ENCODE peak calls at places on chromosomes 16 and 17, in six cellular contexts. A is neural crest cell; U is nucleus accumbens; J is activated T-cell treated with anti-CD3 and anti-CD28 coated beads for 24 hours; M is astrocyte of the spinal cord; Z is activated naive CD8-positive, alpha-beta T cell treated with anti-CD3 and anti-CD28 coated beads for 36 hours. K is an unnamed sample.

GRCh38 chr16:138049-138417 is 440 bp downstream of the NPRL3 start:
- DNase-seq in A (peak), U (no peak), J (peak), M (no peak), Z (peak), K (peak)

GRCh38 chr16:50093607-50094570 is 28.1 kb downstream of the HEATR3 start:
- DNase-seq in A (no peak), U (peak), J (no peak), M (peak), Z (no peak), K (peak)

GRCh38 chr17:39800540-39800939 is 62.8 kb downstream of the GRB7 start:
- DNase-seq in A (no peak), U (no peak), J (peak), M (no peak), Z (peak), K (no peak)

GRCh38 chr17:37096071-37096470 is 147.3 kb downstream of the AATF start:
- DNase-seq in A (no peak), U (no peak), J (no peak), M (no peak), Z (no peak), K (no peak)

GRCh38 chr17:73021771-73022170 is 70.7 kb downstream of the SLC39A11 start:
- DNase-seq in A (no peak), U (no peak), J (no peak), M (no peak), Z (no peak), K (no peak)

GRCh38 chr16:70160388-70160787 is 13.2 kb upstream of the CLEC18C start:
- DNase-seq in A (no peak), U (no peak), J (no peak), M (no peak), Z (no peak), K (no peak)

GRCh38 chr16:53946745-53947386 is 242.9 kb downstream of the FTO start:
- DNase-seq in A (no peak), U (no peak), J (no peak), M (no peak), Z (no peak), K (no peak)

GRCh38 chr16:66874079-66874775 is 6.1 kb upstream of the PDP2 start:
- DNase-seq in A (no peak), U (no peak), J (no peak), M (peak), Z (no peak), K (peak)

GRCh38 chr16:1048442-1049112 is 24.0 kb upstream of the SSTR5 start:
- DNase-seq in A (peak), U (peak), J (no peak), M (no peak), Z (peak), K (peak)

GRCh38 chr17:35898283-35899070 is 18.3 kb upstream of the CCL5 start:
- DNase-seq in A (no peak), U (no peak), J (peak), M (no peak), Z (peak), K (no peak)

GRCh38 chr17:61805399-61805798 is 57.9 kb downstream of the BRIP1 start:
- DNase-seq in A (no peak), U (no peak), J (no peak), M (peak), Z (no peak), K (peak)

K was measured in fibroblast of lung.